ENCODE peak calls at places on chromosome 12, in eight cellular contexts. R is GM12891; X is stimulated activated CD8-positive, alpha-beta memory T cell treated with anti-CD3 and anti-CD28 coated beads, Interleukin-2, amount 100 ng/mL, for 48 hours; A is GM03348; W is stimulated activated CD4-positive, alpha-beta T cell treated with anti-CD3 and anti-CD28 coated beads, Interleukin-2, amount 100 ng/mL, for 4 hours; Y is fibroblast of lung; C is NCI-H1417; K is renal cortical epithelial cell. H is an unnamed sample.

GRCh38 chr12:27516625-27517024 is 7.4 kb upstream of the PPFIBP1 start:
- DNase-seq in R (no peak), A (no peak), Y (no peak), X (no peak), C (no peak), K (no peak), W (no peak), H (no peak)

GRCh38 chr12:12722351-12723146 is 5.4 kb downstream of the CDKN1B start:
- DNase-seq in R (no peak), A (no peak), K (peak; percentile 61), X (no peak), C (peak; percentile 71), Y (peak; percentile 64), W (no peak), H (peak; percentile 77)

GRCh38 chr12:100668939-100669536 is 95.6 kb downstream of the GAS2L3 start:
- DNase-seq in K (peak; percentile 57), W (peak; percentile 10), X (peak; percentile 46), R (peak; percentile 50), A (peak; percentile 86), C (peak; percentile 91), Y (peak; percentile 53), H (peak; percentile 45)

GRCh38 chr12:108759914-108760313 is 28.6 kb upstream of the CORO1C start:
- DNase-seq in X (no peak), W (no peak), K (no peak), A (no peak), R (no peak), C (no peak), Y (no peak), H (no peak)

GRCh38 chr12:209851-210250 is 4.1 kb downstream of the SLC6A12 start:
- DNase-seq in R (no peak), X (no peak), A (no peak), W (no peak), K (no peak), Y (no peak), C (no peak), H (no peak)

GRCh38 chr12:81692008-81692407 is 67.1 kb downstream of the PPFIA2 start:
- DNase-seq in C (peak; percentile 19), R (no peak), Y (no peak), K (peak; percentile 74), A (no peak), W (no peak), X (no peak), H (peak; percentile 30)

GRCh38 chr12:110536834-110537604 is 34.9 kb downstream of the RAD9B start:
- DNase-seq in K (no peak), R (no peak), Y (no peak), A (no peak), C (no peak), X (no peak), W (no peak), H (no peak)

GRCh38 chr12:93790472-93791152 is 113.4 kb downstream of the CRADD start:
- DNase-seq in R (no peak), C (no peak), X (no peak), K (peak; percentile 75), A (peak; percentile 39), W (peak; percentile 53), Y (peak; percentile 93), H (no peak)

GRCh38 chr12:102995372-102995771 is 37.9 kb downstream of the ASCL1 start:
- DNase-seq in K (no peak), X (no peak), R (no peak), W (no peak), Y (no peak), C (no peak), A (no peak), H (no peak)

GRCh38 chr12:41515953-41516352 is 327.8 kb downstream of the PDZRN4 start:
- DNase-seq in R (no peak), W (no peak), Y (no peak), C (peak; percentile 70), K (no peak), A (no peak), X (no peak), H (no peak)

GRCh38 chr12:54561164-54561563 is 11.8 kb downstream of the PDE1B start:
- DNase-seq in C (no peak), K (no peak), A (no peak), R (no peak), Y (no peak), W (no peak), X (peak; percentile 9), H (no peak)

GRCh38 chr12:57089259-57090245 is 638 bp downstream of the NAB2 start:
- DNase-seq in R (no peak), W (peak; percentile 62), C (peak; percentile 67), Y (peak; percentile 57), X (no peak), A (peak; percentile 55), K (no peak), H (peak; percentile 69)

GRCh38 chr12:109785854-109786253 is 47.3 kb downstream of the TRPV4 start:
- DNase-seq in X (no peak), K (no peak), W (no peak), A (no peak), C (no peak), Y (no peak), R (no peak), H (no peak)

GRCh38 chr12:49847161-49847560 is 4.3 kb upstream of the BCDIN3D start:
- DNase-seq in Y (no peak), W (no peak), C (no peak), A (no peak), K (no peak), X (no peak), R (no peak), H (no peak)

GRCh38 chr12:131052891-131053290 is 99.2 kb downstream of the ADGRD1 start:
- DNase-seq in Y (no peak), K (no peak), X (no peak), A (no peak), W (no peak), C (no peak), R (no peak), H (no peak)

GRCh38 chr12:113044516-113044915 is 12.0 kb upstream of the DTX1 start:
- DNase-seq in A (no peak), K (no peak), W (no peak), R (no peak), Y (no peak), C (no peak), X (no peak), H (no peak)

GRCh38 chr12:48027183-48028002 is 23.1 kb upstream of the COL2A1 start:
- DNase-seq in X (no peak), R (no peak), A (no peak), Y (no peak), C (no peak), K (no peak), W (no peak), H (no peak)

GRCh38 chr12:26826437-26826836 is 6.6 kb downstream of the ITPR2 start:
- DNase-seq in Y (no peak), C (no peak), R (no peak), A (no peak), K (no peak), X (no peak), W (no peak), H (no peak)

GRCh38 chr12:20044304-20044703 is 324.0 kb upstream of the PDE3A start:
- DNase-seq in W (no peak), R (no peak), Y (no peak), K (no peak), C (no peak), X (no peak), A (no peak), H (no peak)

GRCh38 chr12:89721291-89721987 is 12.8 kb upstream of the ATP2B1 start:
- DNase-seq in A (no peak), X (no peak), K (no peak), C (no peak), R (no peak), W (no peak), Y (no peak), H (no peak)